ENCODE peak calls at places on chromosomes 5 and 9, in nine cellular contexts. W, Y, D, L, H, E, P, V and Z are unnamed samples. For H3K4me1, the result is how much of the 10 kb centered on the place peaks cover.

GRCh38 chr5:146447734-146448380 is 724 bp downstream of the TCERG1 start:
- DNase-seq in W (peak), Y (no peak), D (peak), L (no peak), H (no peak), E (peak), P (no peak), V (no peak), Z (no peak)

GRCh38 chr9:6845881-6846280 is 88.1 kb downstream of the KDM4C start:
- DNase-seq in W (no peak), Y (no peak), D (no peak), L (peak), H (no peak), E (no peak), P (no peak), V (no peak), Z (no peak)

GRCh38 chr9:137156567-137157375 is 13.1 kb downstream of the LRRC26 start:
- DNase-seq in W (peak), Y (no peak), D (peak), L (peak), H (no peak), E (peak), P (no peak), V (peak), Z (no peak)

GRCh38 chr5:125023673-125024072 is 277.2 kb upstream of the ZNF608 start:
- DNase-seq in W (peak), Y (no peak), D (no peak), L (no peak), H (no peak), E (no peak), P (no peak), V (no peak), Z (no peak)

GRCh38 chr5:95708876-95709275 is 22.3 kb upstream of the RHOBTB3 start:
- DNase-seq in W (no peak), Y (no peak), D (no peak), L (no peak), H (no peak), E (no peak), P (no peak), V (no peak), Z (no peak)

GRCh38 chr9:81999806-82000205 is 11.2 kb downstream of the SPATA31D1 start:
- DNase-seq in W (no peak), Y (no peak), D (no peak), L (no peak), H (no peak), E (no peak), P (no peak), V (no peak), Z (no peak)

GRCh38 chr5:138955013-138955660 is 80.0 kb upstream of the LRRTM2 start:
- DNase-seq in W (peak), Y (no peak), D (peak), L (no peak), H (no peak), E (no peak), P (no peak), V (peak), Z (no peak)

GRCh38 chr5:82664711-82665110 is 386.6 kb upstream of the RPS23 start:
- DNase-seq in W (no peak), Y (no peak), D (no peak), L (no peak), H (no peak), E (no peak), P (no peak), V (no peak), Z (no peak)

GRCh38 chr9:86135374-86135773 is 36.0 kb upstream of the GOLM1 start:
- DNase-seq in W (no peak), Y (no peak), D (no peak), L (no peak), H (no peak), E (no peak), P (no peak), V (no peak), Z (no peak)

GRCh38 chr5:140107312-140108092 is 6.4 kb upstream of the PURA start:
- DNase-seq in W (peak), Y (peak), D (peak), L (peak), H (peak), E (peak), P (no peak), V (peak), Z (no peak)

GRCh38 chr5:2471152-2471879 is 280.2 kb downstream of the IRX2 start:
- DNase-seq in W (no peak), Y (no peak), D (no peak), L (no peak), H (no peak), E (no peak), P (no peak), V (no peak), Z (no peak)

GRCh38 chr9:121814594-121814993 is 163.2 kb downstream of the DAB2IP start:
- DNase-seq in W (no peak), Y (no peak), D (no peak), L (no peak), H (peak), E (no peak), P (no peak), V (no peak), Z (no peak)

GRCh38 chr9:90847971-90848370 is 46.4 kb downstream of the SYK start:
- DNase-seq in W (no peak), Y (no peak), D (no peak), L (no peak), H (no peak), E (no peak), P (no peak), V (no peak), Z (no peak)

GRCh38 chr5:59757442-59757841 is 136.1 kb downstream of the PDE4D start:
- DNase-seq in W (peak), Y (no peak), D (no peak), L (no peak), H (no peak), E (no peak), P (no peak), V (no peak), Z (no peak)

GRCh38 chr5:3199941-3200340 is 395.7 kb upstream of the IRX1 start:
- DNase-seq in W (no peak), Y (no peak), D (no peak), L (no peak), H (no peak), E (no peak), P (no peak), V (no peak), Z (no peak)

GRCh38 chr9:5718296-5719032 is 89.6 kb downstream of the RIC1 start:
- DNase-seq in W (no peak), Y (no peak), D (no peak), L (no peak), H (no peak), E (no peak), P (no peak), V (no peak), Z (no peak)

GRCh38 chr9:88781500-88782391 is 209.5 kb upstream of the S1PR3 start:
- DNase-seq in W (peak), Y (no peak), D (no peak), L (no peak), H (peak), E (no peak), P (no peak), V (peak), Z (no peak)

GRCh38 chr9:115694014-115694413 is 459.6 kb upstream of the PAPPA start:
- DNase-seq in W (peak), Y (no peak), D (no peak), L (peak), H (peak), E (no peak), P (no peak), V (no peak), Z (peak)

GRCh38 chr9:32486839-32487562 is 39.0 kb downstream of the RIGI start:
- DNase-seq in W (peak), Y (no peak), D (no peak), L (no peak), H (no peak), E (no peak), P (no peak), V (no peak), Z (no peak)

GRCh38 chr5:1118231-1118698 is 6.4 kb upstream of the SLC12A7 start:
- DNase-seq in W (no peak), Y (no peak), D (no peak), L (no peak), H (no peak), E (no peak), P (no peak), V (peak), Z (no peak)

GRCh38 chr9:68876265-68876664 is 137.6 kb downstream of the PRKACG start:
- DNase-seq in W (no peak), Y (no peak), D (no peak), L (no peak), H (no peak), E (no peak), P (no peak), V (no peak), Z (no peak)

GRCh38 chr5:157511656-157512644 is 51.9 kb downstream of the NIPAL4 start:
- DNase-seq in W (peak), Y (peak), D (peak), L (no peak), H (peak), E (no peak), P (peak), V (peak), Z (no peak)

GRCh38 chr9:18863821-18864220 is 169.2 kb downstream of the SAXO1 start:
- DNase-seq in W (peak), Y (no peak), D (no peak), L (no peak), H (no peak), E (no peak), P (no peak), V (no peak), Z (no peak)

GRCh38 chr9:94644543-94644942 is 5.2 kb upstream of the FBP1 start:
- DNase-seq in W (no peak), Y (peak), D (no peak), L (no peak), H (no peak), E (no peak), P (no peak), V (peak), Z (no peak)

GRCh38 chr5:157571357-157571827 is 4.2 kb downstream of the ADAM19 start:
- DNase-seq in W (peak), Y (no peak), D (no peak), L (no peak), H (no peak), E (peak), P (no peak), V (no peak), Z (no peak)

GRCh38 chr9:91835632-91836031 is 114.4 kb downstream of the ROR2 start:
- DNase-seq in W (no peak), Y (no peak), D (no peak), L (no peak), H (peak), E (peak), P (no peak), V (no peak), Z (no peak)

GRCh38 chr5:71986101-71986500 is 121.2 kb upstream of the MAP1B start:
- DNase-seq in W (no peak), Y (no peak), D (no peak), L (no peak), H (no peak), E (no peak), P (no peak), V (no peak), Z (no peak)

GRCh38 chr5:33852327-33852726 is 39.5 kb downstream of the ADAMTS12 start:
- DNase-seq in W (peak), Y (no peak), D (no peak), L (no peak), H (no peak), E (no peak), P (no peak), V (no peak), Z (no peak)

GRCh38 chr5:21817668-21818419 is 1035.3 kb downstream of the CDH12 start:
- DNase-seq in W (peak), Y (no peak), D (no peak), L (no peak), H (no peak), E (peak), P (no peak), V (no peak), Z (no peak)

GRCh38 chr9:107480386-107480789 is 9.2 kb downstream of the KLF4 start:
- DNase-seq in W (peak), Y (no peak), D (peak), L (no peak), H (peak), E (no peak), P (no peak), V (peak), Z (no peak)

GRCh38 chr5:123496892-123497291 is 15.1 kb upstream of the CSNK1G3 start:
- DNase-seq in W (peak), Y (no peak), D (no peak), L (no peak), H (no peak), E (no peak), P (no peak), V (no peak), Z (no peak)

GRCh38 chr5:137496919-137497318 is 2.2 kb downstream of the SPOCK1 start:
- DNase-seq in W (no peak), Y (no peak), D (no peak), L (no peak), H (no peak), E (no peak), P (no peak), V (no peak), Z (no peak)

GRCh38 chr9:125521462-125522327 is 185.3 kb downstream of the MAPKAP1 start:
- DNase-seq in W (peak), Y (no peak), D (no peak), L (no peak), H (no peak), E (peak), P (peak), V (no peak), Z (no peak)

GRCh38 chr9:13568851-13569618 is 289.5 kb upstream of the MPDZ start:
- DNase-seq in W (no peak), Y (no peak), D (no peak), L (no peak), H (no peak), E (no peak), P (no peak), V (peak), Z (no peak)

DNA sequence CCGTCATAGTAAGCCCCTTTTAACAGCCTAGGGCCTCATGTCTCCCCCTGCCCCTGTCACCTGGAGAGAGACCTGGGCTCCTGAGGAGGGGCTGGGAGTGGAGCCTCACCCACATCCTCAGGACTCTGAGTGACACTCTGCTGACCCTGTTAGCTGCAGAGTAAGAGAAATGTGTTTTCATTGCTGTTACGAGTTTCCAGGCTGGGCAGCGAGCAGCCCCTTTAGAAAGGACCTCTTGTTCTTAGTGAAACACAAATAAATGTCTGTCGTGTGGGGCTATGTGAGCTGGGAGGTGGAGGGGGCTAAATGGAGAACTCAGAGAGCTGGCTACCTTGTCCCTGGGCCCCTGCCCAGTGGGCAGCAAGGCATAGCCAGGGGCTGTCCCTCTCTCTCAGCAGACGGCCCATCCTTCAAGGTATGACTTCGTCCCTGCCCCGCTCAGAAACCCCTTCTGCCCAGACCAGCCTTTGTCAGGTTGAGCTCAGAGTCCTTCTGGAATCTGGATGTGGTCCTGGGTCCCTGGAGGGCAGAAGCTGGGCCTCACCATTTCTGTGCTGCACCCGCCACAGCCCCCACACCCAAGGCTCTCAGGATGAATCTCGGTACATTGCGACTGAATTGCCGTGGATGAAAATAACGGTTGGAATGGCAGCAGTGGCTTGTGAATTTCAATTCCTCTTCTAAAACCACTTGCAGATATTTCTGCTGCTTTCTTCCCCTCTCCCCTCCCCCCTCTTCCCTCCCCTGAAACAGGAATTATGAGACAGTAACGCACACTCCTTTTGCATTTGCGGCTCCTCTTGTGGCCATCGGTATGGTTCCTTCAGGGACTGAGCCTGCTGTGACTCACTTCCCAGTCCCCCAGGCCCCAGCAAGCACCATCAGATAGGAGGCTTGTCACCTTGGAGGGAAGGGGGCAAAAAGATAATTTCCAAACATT is 10.0 kb downstream of the DCANP1 start:
- DNase-seq in W (no peak), Y (peak), D (no peak), L (no peak), H (no peak), E (no peak), P (no peak), V (no peak), Z (no peak)
- H3K4me1 ChIP-seq in W (under half), Y (under half), D (under half), L (under half), H (under half), E (under half), P (under half), V (under half), Z (under half)

DNA sequence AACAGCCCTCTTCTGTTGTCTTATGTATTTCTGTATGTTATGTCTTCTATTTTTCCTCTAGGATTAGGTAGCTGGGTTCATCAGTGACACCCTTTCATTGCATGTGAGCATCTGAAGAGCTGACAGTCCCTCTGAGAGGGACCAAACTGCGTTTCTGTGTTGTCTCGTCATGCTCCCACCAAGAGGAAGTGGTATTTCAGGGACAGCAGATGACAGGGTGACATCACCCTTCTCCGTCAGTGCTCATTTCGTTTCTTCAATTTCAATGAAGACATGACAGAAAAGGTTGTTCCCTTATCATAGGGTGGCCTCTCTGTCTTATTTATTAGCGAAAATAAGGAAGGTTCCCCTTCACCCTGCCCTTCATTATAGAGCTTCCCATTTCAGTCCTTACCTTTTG is 225.9 kb upstream of the NR4A3 start:
- DNase-seq in W (no peak), Y (no peak), D (no peak), L (no peak), H (no peak), E (peak), P (no peak), V (no peak), Z (no peak)
- H3K4me3 ChIP-seq in W (no peak), Y (no peak), D (no peak), L (no peak), H (no peak), E (no peak), P (no peak), V (no peak), Z (no peak)

GRCh38 chr9:83560169-83560826 is 22.1 kb upstream of the FRMD3 start:
- DNase-seq in W (no peak), Y (no peak), D (no peak), L (no peak), H (no peak), E (no peak), P (no peak), V (peak), Z (no peak)
- H3K4me1 ChIP-seq in W (under half), Y (under half), D (under half), L (under half), H (under half), E (under half), P (under half), V (under half), Z (under half)

GRCh38 chr5:176816791-176817272 is 6.5 kb downstream of the UNC5A start:
- DNase-seq in W (no peak), Y (no peak), D (no peak), L (no peak), H (no peak), E (no peak), P (no peak), V (no peak), Z (no peak)

GRCh38 chr5:176818391-176819098 is 8.2 kb downstream of the UNC5A start:
- DNase-seq in W (no peak), Y (no peak), D (no peak), L (no peak), H (no peak), E (no peak), P (no peak), V (peak), Z (no peak)

GRCh38 chr5:176816043-176816745 is 5.8 kb downstream of the UNC5A start:
- DNase-seq in W (no peak), Y (no peak), D (no peak), L (no peak), H (no peak), E (no peak), P (no peak), V (no peak), Z (no peak)

GRCh38 chr5:176817864-176818377 is 7.6 kb downstream of the UNC5A start:
- DNase-seq in W (no peak), Y (no peak), D (no peak), L (peak), H (no peak), E (no peak), P (no peak), V (peak), Z (no peak)

GRCh38 chr5:176817369-176817841 is 7.0 kb downstream of the UNC5A start:
- DNase-seq in W (no peak), Y (no peak), D (no peak), L (peak), H (no peak), E (no peak), P (no peak), V (no peak), Z (no peak)
- H3K4me3 ChIP-seq in W (no peak), Y (no peak), D (peak), L (peak), H (peak), E (no peak), P (peak), V (peak), Z (peak)

DNA sequence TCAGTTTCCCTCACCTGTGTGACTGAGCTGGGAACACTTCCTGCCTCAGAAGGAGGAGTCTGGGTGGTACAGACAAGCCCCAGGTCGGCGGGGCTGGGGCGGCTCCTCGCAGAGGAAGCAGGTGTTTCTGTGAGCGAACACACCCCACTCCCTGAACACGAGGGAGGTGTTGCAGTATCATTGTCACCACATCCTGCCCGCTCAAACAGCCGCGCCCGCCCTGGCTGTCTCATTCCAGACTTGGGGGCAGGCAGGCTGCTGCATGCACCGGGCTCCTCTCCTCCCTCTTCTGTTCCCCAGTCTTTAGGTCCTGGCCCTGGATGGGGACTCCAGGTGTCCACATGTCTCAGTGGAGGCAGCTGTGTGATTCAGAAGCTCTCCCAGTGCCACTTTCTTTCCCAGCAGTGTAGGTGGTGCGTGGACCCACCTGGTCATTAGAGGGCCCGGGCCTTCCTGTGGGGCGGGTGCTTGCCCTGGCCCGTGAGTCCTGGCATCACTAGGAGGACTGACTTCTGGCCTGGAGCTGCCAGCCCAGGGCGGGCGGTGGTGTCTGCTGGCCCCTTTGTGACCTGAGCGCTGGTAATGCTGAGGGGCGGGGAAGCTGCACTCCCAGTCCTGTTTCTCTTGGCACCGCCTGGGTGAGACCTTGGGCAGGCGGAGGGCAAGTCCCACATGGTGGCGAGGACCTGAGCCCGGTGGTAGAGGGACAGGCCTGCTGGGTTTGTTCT is 18.3 kb upstream of the PHYHD1 start:
- DNase-seq in W (no peak), Y (peak), D (peak), L (no peak), H (peak), E (peak), P (no peak), V (peak), Z (no peak)
- H3K4me1 ChIP-seq in W (under half), Y (under half), D (under half), L (under half), H (under half), E (under half), P (under half), V (under half), Z (under half)

GRCh38 chr9:92966518-92966800 is 19.1 kb downstream of the FGD3 start:
- DNase-seq in W (no peak), Y (no peak), D (no peak), L (no peak), H (peak), E (no peak), P (no peak), V (no peak), Z (no peak)
- H3K4me3 ChIP-seq in W (no peak), Y (no peak), D (peak), L (no peak), H (no peak), E (no peak), P (no peak), V (no peak), Z (no peak)